ENCODE peak calls at places on chromosomes 12 and 14, in seven cellular contexts. J, G, I, T, W, F and X are unnamed samples.

GRCh38 chr14:54278665-54279295 is 118.0 kb upstream of the CDKN3 start:
- DNase-seq in T (no peak), G (no peak), F (no peak), I (no peak), J (no peak), W (no peak), X (no peak)

GRCh38 chr12:64293654-64294364 is 71.7 kb upstream of the KICS2 start:
- DNase-seq in G (no peak), I (no peak), F (no peak), W (no peak), T (no peak), J (no peak), X (no peak)

GRCh38 chr12:15227004-15227679 is 5.9 kb upstream of the RERG start:
- DNase-seq in F (peak), W (no peak), I (peak), J (peak), G (peak), T (peak), X (peak)

GRCh38 chr12:94287245-94287628 is 138.9 kb downstream of the PLXNC1 start:
- DNase-seq in I (no peak), J (no peak), F (peak), G (no peak), T (no peak), W (no peak), X (no peak)

GRCh38 chr14:20609215-20610001 is 18.2 kb upstream of the RNASE12 start:
- DNase-seq in G (peak), I (peak), W (no peak), F (peak), T (peak), J (peak), X (peak)

GRCh38 chr14:73744175-73744867 is 30.1 kb upstream of the PNMA1 start:
- DNase-seq in F (no peak), I (no peak), G (no peak), W (no peak), T (no peak), J (no peak), X (no peak)

GRCh38 chr12:90543841-90544240 is 411.1 kb downstream of the CCER1 start:
- DNase-seq in T (no peak), J (peak), W (no peak), F (no peak), I (no peak), G (no peak), X (no peak)

GRCh38 chr14:42980419-42980818 is 1373.7 kb downstream of the LRFN5 start:
- DNase-seq in T (no peak), F (no peak), J (no peak), I (peak), W (peak), G (no peak), X (no peak)

GRCh38 chr14:47435331-47435965 is 240.0 kb downstream of the MDGA2 start:
- DNase-seq in I (no peak), F (no peak), G (no peak), W (no peak), J (no peak), T (no peak), X (no peak)

GRCh38 chr14:47438650-47439140 is 236.7 kb downstream of the MDGA2 start:
- DNase-seq in G (no peak), J (no peak), T (peak), F (no peak), W (no peak), I (peak), X (no peak)

GRCh38 chr14:47442206-47442605 is 233.2 kb downstream of the MDGA2 start:
- DNase-seq in G (peak), T (peak), F (no peak), J (no peak), I (peak), W (peak), X (peak)

DNA sequence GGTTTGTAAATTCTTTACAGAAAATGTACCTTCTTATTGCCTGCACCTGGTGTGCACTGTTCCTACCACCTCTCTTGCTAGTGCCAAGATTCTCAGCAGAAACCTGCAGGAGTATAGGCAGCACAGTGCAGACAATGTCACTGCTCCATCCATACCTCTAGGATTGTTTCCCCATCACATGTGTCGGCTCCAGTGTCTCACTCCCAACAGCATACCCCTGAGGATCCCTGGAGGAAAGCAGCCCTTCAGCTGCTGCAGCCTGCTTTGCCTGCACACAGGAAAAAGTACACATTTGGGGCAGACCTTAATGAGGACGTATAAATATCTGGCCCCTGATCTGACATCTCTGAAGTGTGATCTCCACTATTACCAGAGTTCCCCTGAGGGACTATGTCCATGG is 235.5 kb downstream of the MDGA2 start:
- DNase-seq in G (no peak), T (no peak), J (no peak), I (peak), W (no peak), F (no peak), X (peak)
- H3K18ac ChIP-seq in G (no peak), T (no peak), J (no peak), I (no peak), W (peak), F (no peak), X (no peak)

DNA sequence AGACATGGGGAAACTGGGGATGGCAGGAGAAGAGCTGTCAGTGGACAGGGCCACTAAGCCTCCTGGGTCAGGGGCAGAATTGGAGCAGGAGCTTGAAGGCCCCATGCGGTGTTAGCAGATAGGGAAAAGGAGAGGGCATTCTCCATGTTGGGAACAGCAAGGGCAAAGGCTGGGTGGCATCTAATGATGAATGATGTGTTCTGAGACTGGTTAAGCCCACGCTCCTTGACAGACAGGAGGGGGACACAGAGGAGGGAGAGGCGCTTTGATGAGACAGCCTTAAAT is 63.0 kb downstream of the CLMN start:
- DNase-seq in J (no peak), G (no peak), T (no peak), I (no peak), W (no peak), F (no peak), X (no peak)
- H3K18ac ChIP-seq in J (no peak), G (peak), T (no peak), I (no peak), W (no peak), F (no peak), X (no peak)

GRCh38 chr14:61750708-61751474 is 11.3 kb upstream of the SNAPC1 start:
- DNase-seq in G (peak), I (peak), J (peak), F (peak), W (peak), T (peak), X (peak)
- H3K18ac ChIP-seq in G (peak), I (peak), J (peak), F (peak), W (peak), T (peak), X (peak)

DNA sequence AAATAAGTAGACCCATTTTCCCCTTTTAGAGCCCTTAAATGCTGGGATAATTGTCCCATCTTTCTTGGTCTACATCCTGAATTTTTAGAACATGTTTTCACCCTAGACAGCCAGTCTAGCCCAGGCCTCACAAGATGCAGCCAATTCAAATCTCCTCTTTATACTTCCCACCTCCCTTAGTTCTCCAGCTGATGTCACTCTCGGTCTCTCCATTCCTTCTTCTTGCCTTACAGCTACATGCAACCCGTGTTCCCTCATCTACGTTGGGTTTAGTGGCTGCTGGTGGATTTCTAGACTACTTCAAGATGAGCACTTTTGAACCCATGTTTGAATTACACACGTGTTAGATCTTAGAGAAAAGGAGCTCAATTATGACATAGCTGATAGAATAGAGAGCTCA is 132.0 kb downstream of the PPM1H start:
- DNase-seq in F (no peak), J (peak), W (no peak), I (peak), G (no peak), T (no peak), X (no peak)
- H3K18ac ChIP-seq in F (no peak), J (no peak), W (no peak), I (no peak), G (no peak), T (no peak), X (no peak)

GRCh38 chr12:53585726-53586125 is 40.5 kb downstream of the ATF7 start:
- DNase-seq in W (no peak), I (no peak), T (no peak), G (no peak), J (no peak), F (no peak), X (no peak)
- H3K18ac ChIP-seq in W (no peak), I (no peak), T (no peak), G (no peak), J (no peak), F (no peak), X (no peak)

GRCh38 chr12:59040043-59040442 is 119.7 kb upstream of the LRIG3 start:
- DNase-seq in T (no peak), F (no peak), I (no peak), G (no peak), J (peak), W (no peak), X (no peak)

GRCh38 chr12:59036973-59037807 is 116.9 kb upstream of the LRIG3 start:
- DNase-seq in W (no peak), I (no peak), T (peak), G (no peak), F (no peak), J (peak), X (no peak)

GRCh38 chr12:59040651-59041050 is 120.3 kb upstream of the LRIG3 start:
- DNase-seq in G (peak), J (peak), F (no peak), T (peak), W (no peak), I (peak), X (no peak)

GRCh38 chr12:59041241-59042121 is 121.2 kb upstream of the LRIG3 start:
- DNase-seq in G (no peak), I (peak), F (no peak), W (no peak), J (peak), T (peak), X (no peak)

GRCh38 chr12:59039005-59039404 is 118.7 kb upstream of the LRIG3 start:
- DNase-seq in F (no peak), J (no peak), I (no peak), G (no peak), W (no peak), T (no peak), X (no peak)
- H3K18ac ChIP-seq in F (no peak), J (peak), I (no peak), G (no peak), W (no peak), T (no peak), X (no peak)

GRCh38 chr12:120361506-120362208 is 7.3 kb downstream of the MSI1 start:
- DNase-seq in G (peak), I (peak), F (peak), T (peak), W (peak), J (peak), X (peak)

GRCh38 chr12:120359159-120359527 is 9.8 kb downstream of the MSI1 start:
- DNase-seq in J (no peak), T (no peak), W (no peak), I (no peak), F (no peak), G (no peak), X (no peak)

GRCh38 chr12:120356567-120357030 is 12.4 kb downstream of the MSI1 start:
- DNase-seq in T (peak), G (peak), J (peak), F (peak), W (peak), I (peak), X (peak)

GRCh38 chr12:120357104-120357503 is 11.9 kb downstream of the MSI1 start:
- DNase-seq in W (no peak), J (no peak), T (no peak), I (no peak), F (no peak), G (no peak), X (no peak)

GRCh38 chr12:120358412-120359158 is 10.4 kb downstream of the MSI1 start:
- DNase-seq in I (peak), F (peak), J (no peak), W (no peak), T (no peak), G (no peak), X (peak)
- H3K18ac ChIP-seq in I (no peak), F (peak), J (no peak), W (peak), T (no peak), G (peak), X (no peak)